ENCODE peak calls at places on chromosomes 2 and 18, in nine cellular contexts. G is HCT116, A is HepG2, B is body of pancreas, Y is mucosa of descending colon, K is sigmoid colon, W is PC-3, M is NT2/D1, S is heart right ventricle. H is an unnamed sample. For H3K4me1, the result is how much of the 10 kb centered on the place peaks cover.

GRCh38 chr2:47076586-47077441 is 78.3 kb downstream of the STPG4 start:
- DNase-seq in G (peak), S (no peak), K (no peak), B (peak), Y (no peak), W (peak), M (no peak), A (peak), H (no peak)

GRCh38 chr2:149087751-149088150 is 49.3 kb downstream of the LYPD6B start:
- DNase-seq in K (no peak), A (no peak), Y (no peak), M (no peak), W (peak), S (no peak), B (no peak), G (no peak), H (no peak)

GRCh38 chr2:149446735-149447134 is 116.3 kb downstream of the LYPD6 start:
- DNase-seq in K (no peak), M (no peak), G (no peak), W (no peak), S (no peak), Y (no peak), B (no peak), A (no peak), H (no peak)

GRCh38 chr2:186639939-186640338 is 50.1 kb downstream of the ITGAV start:
- DNase-seq in K (no peak), S (no peak), G (no peak), A (no peak), M (no peak), Y (no peak), W (no peak), B (no peak), H (no peak)

GRCh38 chr2:229160180-229160579 is 110.9 kb downstream of the PID1 start:
- DNase-seq in W (no peak), M (no peak), K (no peak), S (no peak), Y (peak), B (peak), A (peak), G (no peak), H (no peak)

GRCh38 chr2:20625491-20625919 is 25.4 kb downstream of the HS1BP3 start:
- DNase-seq in S (no peak), W (no peak), Y (no peak), B (peak), M (no peak), A (no peak), G (no peak), K (peak), H (no peak)

GRCh38 chr2:152418688-152419087 is 83.7 kb downstream of the FMNL2 start:
- DNase-seq in G (no peak), M (no peak), K (no peak), Y (no peak), S (no peak), A (no peak), W (no peak), B (no peak), H (no peak)

GRCh38 chr2:23523651-23524260 is 138.8 kb downstream of the KLHL29 start:
- DNase-seq in K (peak), B (peak), Y (peak), S (no peak), G (no peak), A (no peak), W (no peak), M (no peak), H (no peak)

GRCh38 chr18:50277935-50278334 is 3.4 kb downstream of the MBD1 start:
- DNase-seq in S (no peak), K (no peak), M (no peak), A (no peak), Y (no peak), G (no peak), W (peak), B (no peak), H (no peak)

GRCh38 chr18:22193466-22193865 is 24.1 kb downstream of the GATA6 start:
- DNase-seq in B (no peak), W (no peak), A (no peak), G (no peak), Y (no peak), M (no peak), K (no peak), S (no peak), H (no peak)
- H3K4me3 ChIP-seq in B (no peak), W (no peak), A (no peak), G (no peak), Y (no peak), M (no peak), K (peak), S (no peak), H (no peak)

GRCh38 chr2:444937-445884 is 157.3 kb upstream of the ALKAL2 start:
- DNase-seq in G (no peak), M (no peak), A (no peak), K (no peak), W (peak), B (no peak), Y (no peak), S (no peak), H (no peak)
- H3K4me1 ChIP-seq in G (under half), M (under half), A (under half), K (under half), W (under half), B (under half), Y (under half), S (under half), H (under half)

DNA sequence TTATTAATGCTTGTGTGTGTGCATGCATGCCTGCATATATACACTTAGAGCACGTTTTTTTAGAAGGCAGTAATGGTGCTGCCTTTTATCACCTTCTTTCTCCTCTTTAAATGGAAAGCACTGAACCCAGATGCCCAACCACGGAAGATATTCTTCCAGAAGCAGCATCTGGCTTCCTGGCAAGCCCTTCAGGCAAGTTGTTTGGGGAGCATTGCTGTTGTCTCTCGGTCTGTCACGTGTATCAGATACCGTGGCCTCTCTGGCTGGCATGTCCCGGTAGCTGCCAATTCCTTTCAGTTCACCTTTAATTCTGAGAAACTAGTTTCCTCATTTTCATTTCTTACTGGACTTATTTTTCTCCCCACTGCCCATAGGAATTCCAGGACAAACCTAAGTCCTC is 587.8 kb downstream of the ARHGAP15 start:
- DNase-seq in A (no peak), G (no peak), M (no peak), S (no peak), B (peak), Y (no peak), K (no peak), W (no peak), H (no peak)
- H3K4me3 ChIP-seq in A (no peak), G (no peak), M (no peak), S (no peak), B (no peak), Y (no peak), K (no peak), W (no peak), H (no peak)

DNA sequence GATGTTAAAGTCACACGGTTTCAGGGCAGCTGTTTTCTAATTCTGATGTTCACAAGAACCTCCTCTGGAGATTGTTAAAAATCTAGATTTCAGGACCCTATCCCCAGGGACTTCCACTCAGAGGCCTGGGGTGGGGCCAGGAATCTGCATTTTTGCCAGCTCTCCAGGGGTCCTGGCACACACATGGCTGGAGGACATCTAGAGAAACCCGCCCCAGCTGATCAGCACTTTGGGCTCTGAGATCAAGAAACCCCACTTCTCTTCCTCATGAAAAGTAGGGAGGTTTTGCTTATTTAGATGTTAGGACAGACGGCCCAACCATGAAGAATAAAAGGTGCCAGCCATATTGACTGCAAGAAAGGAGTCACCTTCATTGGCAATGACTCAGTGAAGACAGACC is 148.8 kb downstream of the TNS1 start:
- DNase-seq in Y (no peak), M (no peak), B (no peak), G (no peak), W (no peak), S (no peak), K (no peak), A (no peak), H (no peak)
- H3K4me1 ChIP-seq in Y (under half), M (under half), B (under half), G (under half), W (under half), S (half or more), K (under half), A (under half), H (under half)

GRCh38 chr2:134718956-134719814 is at the start of gene TMEM163:
- DNase-seq in W (peak), A (no peak), B (peak), M (no peak), Y (no peak), S (no peak), G (no peak), K (no peak), H (peak)

GRCh38 chr2:134716716-134717585 is 1.8 kb downstream of the TMEM163 start:
- DNase-seq in K (no peak), W (no peak), Y (no peak), G (no peak), A (no peak), S (no peak), B (no peak), M (no peak), H (no peak)

GRCh38 chr2:134717706-134718094 is 1.1 kb downstream of the TMEM163 start:
- DNase-seq in G (no peak), S (no peak), A (no peak), W (no peak), K (no peak), B (no peak), Y (no peak), M (no peak), H (no peak)

GRCh38 chr2:134715932-134716643 is 2.7 kb downstream of the TMEM163 start:
- DNase-seq in Y (no peak), B (no peak), W (no peak), A (no peak), G (no peak), M (no peak), S (no peak), K (no peak), H (no peak)

GRCh38 chr2:134718095-134718955 is 475 bp downstream of the TMEM163 start:
- DNase-seq in A (no peak), K (no peak), B (peak), Y (no peak), W (no peak), M (no peak), G (no peak), S (no peak), H (peak)
- H3K4me3 ChIP-seq in A (peak), K (peak), B (peak), Y (no peak), W (peak), M (peak), G (no peak), S (peak), H (no peak)

GRCh38 chr2:64638502-64639120 is 15.1 kb downstream of the SERTAD2 start:
- DNase-seq in G (no peak), M (no peak), A (no peak), S (no peak), Y (no peak), W (peak), K (no peak), B (no peak), H (no peak)
- H3K4me1 ChIP-seq in G (under half), M (under half), A (half or more), S (under half), Y (under half), W (half or more), K (under half), B (under half), H (under half)

DNA sequence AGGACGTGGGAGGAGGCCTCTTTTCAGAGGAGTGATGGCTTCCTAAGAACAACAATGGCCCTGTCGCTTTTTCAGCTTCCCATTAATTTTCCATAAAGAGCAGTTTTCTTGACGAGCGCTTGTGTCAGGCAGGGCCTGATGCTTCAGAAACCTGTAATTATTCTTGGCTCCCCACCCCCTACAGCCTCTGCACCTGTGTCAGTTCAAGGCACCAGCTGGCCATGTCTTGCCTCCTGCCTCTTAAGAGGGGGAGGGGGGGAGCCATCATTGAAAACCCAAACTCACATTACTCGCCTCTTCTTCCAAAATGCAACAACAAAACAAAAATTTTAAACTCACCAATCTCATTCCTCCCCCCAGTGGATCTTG is 32.3 kb downstream of the KLF7 start:
- DNase-seq in M (no peak), B (no peak), K (no peak), A (no peak), Y (no peak), S (peak), W (no peak), G (no peak), H (no peak)
- H3K4me3 ChIP-seq in M (no peak), B (no peak), K (no peak), A (no peak), Y (no peak), S (no peak), W (peak), G (no peak), H (no peak)

H was measured in CD4-positive, CD25-positive, alpha-beta regulatory T cell.